ENCODE peak calls at places on chromosome 9, in nine cellular contexts. C is AG10803, H is B cell, B is neural progenitor cell, R is fibroblast of pulmonary artery, M is endodermal cell, W is osteocyte, I is IMR-90, O is NB4. J is an unnamed sample.
A peak's percentile ranks its signal among the peaks of the same experiment; 100 is the strongest.

GRCh38 chr9:109534151-109534550 is 36.0 kb upstream of the PTPN3 start:
- DNase-seq in C (no peak), O (no peak), H (no peak), B (no peak), M (no peak), I (no peak), R (no peak), W (no peak), J (no peak)

GRCh38 chr9:114060711-114061110 is 17.4 kb downstream of the AMBP start:
- DNase-seq in M (peak; percentile 43), R (no peak), I (no peak), O (no peak), B (no peak), H (no peak), W (no peak), C (no peak), J (no peak)

GRCh38 chr9:16704489-16705111 is 165.9 kb downstream of the BNC2 start:
- DNase-seq in I (peak; percentile 80), W (no peak), M (peak; percentile 73), C (peak; percentile 81), B (peak; percentile 43), R (no peak), O (no peak), H (no peak), J (no peak)

GRCh38 chr9:14383296-14383695 is 69.4 kb upstream of the NFIB start:
- DNase-seq in B (no peak), O (no peak), I (no peak), C (peak; percentile 15), H (no peak), R (peak; percentile 63), M (no peak), W (no peak), J (no peak)

GRCh38 chr9:128244443-128245226 is 31.2 kb downstream of the GOLGA2 start:
- DNase-seq in C (peak; percentile 94), W (peak; percentile 93), I (peak; percentile 86), H (no peak), O (peak; percentile 98), R (peak; percentile 89), B (peak; percentile 62), M (peak; percentile 79), J (no peak)

GRCh38 chr9:70073756-70074155 is 30.1 kb downstream of the MAMDC2 start:
- DNase-seq in R (no peak), I (no peak), C (no peak), H (no peak), W (no peak), M (no peak), O (no peak), B (no peak), J (no peak)

GRCh38 chr9:134566196-134566822 is 75.3 kb upstream of the COL5A1 start:
- DNase-seq in W (peak; percentile 60), C (no peak), R (no peak), H (no peak), O (no peak), M (peak; percentile 14), B (no peak), I (no peak), J (no peak)

GRCh38 chr9:86843182-86843581 is 104.1 kb downstream of the GAS1 start:
- DNase-seq in C (no peak), O (no peak), I (peak; percentile 19), W (no peak), R (peak; percentile 38), M (no peak), H (no peak), B (no peak), J (no peak)

GRCh38 chr9:119234636-119235035 is 134.6 kb downstream of the BRINP1 start:
- DNase-seq in R (no peak), H (no peak), I (no peak), W (no peak), O (no peak), B (no peak), M (no peak), C (no peak), J (no peak)

GRCh38 chr9:134626141-134626423 is 15.5 kb upstream of the COL5A1 start:
- DNase-seq in C (no peak), W (no peak), H (no peak), I (no peak), R (no peak), B (no peak), O (no peak), M (peak; percentile 43), J (no peak)

GRCh38 chr9:127163409-127163808 is 41.0 kb upstream of the ANGPTL2 start:
- DNase-seq in H (no peak), O (peak; percentile 91), I (peak; percentile 82), R (peak; percentile 88), M (peak; percentile 37), C (peak; percentile 80), W (peak; percentile 38), B (no peak), J (no peak)

GRCh38 chr9:134304712-134305111 is 21.5 kb upstream of the RXRA start:
- DNase-seq in M (no peak), R (no peak), B (no peak), H (no peak), I (no peak), O (no peak), W (no peak), C (no peak), J (no peak)

GRCh38 chr9:88322906-88323566 is 65.2 kb upstream of the SPIN1 start:
- DNase-seq in R (peak; percentile 44), W (no peak), I (peak; percentile 29), H (no peak), M (no peak), O (peak; percentile 93), B (no peak), C (peak; percentile 64), J (no peak)

GRCh38 chr9:125894566-125894965 is 147.4 kb downstream of the PBX3 start:
- DNase-seq in B (no peak), M (no peak), O (no peak), H (no peak), W (no peak), I (no peak), C (no peak), R (no peak), J (no peak)

GRCh38 chr9:128001411-128002298 is 20.9 kb upstream of the EEIG1 start:
- DNase-seq in O (no peak), M (peak; percentile 85), B (peak; percentile 43), R (peak; percentile 82), W (no peak), C (peak; percentile 90), H (no peak), I (peak; percentile 89), J (no peak)

GRCh38 chr9:35114921-35115341 is 731 bp downstream of the ATOSB start:
- DNase-seq in O (peak; percentile 100), H (no peak), C (peak; percentile 47), W (no peak), M (peak; percentile 71), I (no peak), B (peak; percentile 58), R (peak; percentile 29), J (no peak)

GRCh38 chr9:81717747-81718077 is 28.4 kb upstream of the TLE1 start:
- DNase-seq in M (no peak), W (no peak), R (no peak), I (no peak), H (no peak), O (no peak), C (no peak), B (no peak), J (no peak)

GRCh38 chr9:93143830-93144530 is 9.9 kb upstream of the NINJ1 start:
- DNase-seq in M (no peak), C (no peak), W (no peak), O (no peak), R (no peak), B (no peak), H (peak; percentile 66), I (no peak), J (no peak)

GRCh38 chr9:134671341-134672113 is 29.9 kb downstream of the COL5A1 start:
- DNase-seq in H (no peak), C (peak; percentile 43), M (no peak), O (no peak), R (no peak), W (no peak), I (no peak), B (no peak), J (no peak)

GRCh38 chr9:134930404-134930803 is 12.7 kb upstream of the FCN1 start:
- DNase-seq in H (peak; percentile 57), R (no peak), O (no peak), C (no peak), B (no peak), M (no peak), W (no peak), I (no peak), J (no peak)

GRCh38 chr9:136726631-136727191 is 14.3 kb downstream of the DIPK1B start:
- DNase-seq in R (no peak), B (peak; percentile 69), H (peak; percentile 79), I (peak; percentile 31), C (peak; percentile 25), O (peak; percentile 68), W (no peak), M (peak; percentile 70), J (no peak)
- TF ChIP-seq CTCF in R (peak; percentile 40), B (peak; percentile 57), H (peak; percentile 77), I (peak; percentile 36), C (peak; percentile 47), O (peak; percentile 30), W (peak; percentile 34), M (peak; percentile 77), J (peak; percentile 25)

DNA sequence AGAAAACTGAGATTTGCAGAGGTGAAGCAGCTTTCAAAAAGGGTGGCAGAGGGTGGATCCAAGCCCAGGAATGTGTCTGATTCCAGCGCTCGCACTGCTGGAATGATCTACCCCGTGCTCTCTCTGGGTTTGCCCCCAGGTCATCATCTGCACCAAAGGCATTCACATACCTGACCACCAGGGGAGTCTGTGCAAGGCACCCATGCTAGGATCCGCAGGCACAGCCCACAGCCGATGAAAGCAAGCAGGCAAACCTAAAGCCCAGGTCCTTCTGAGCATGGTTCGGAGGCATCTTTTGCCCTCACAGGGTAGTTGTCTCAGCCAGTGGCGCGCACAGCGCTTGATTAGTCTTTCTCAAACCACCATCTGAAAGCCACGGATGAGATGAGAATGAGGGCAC is 56.6 kb downstream of the TEK start:
- DNase-seq in I (no peak), O (no peak), M (peak; percentile 73), H (no peak), R (no peak), C (no peak), B (peak; percentile 9), W (no peak), J (no peak)
- TF ChIP-seq CTCF in I (no peak), O (peak; percentile 13), M (peak; percentile 73), H (no peak), R (no peak), C (no peak), B (peak; percentile 25), W (no peak), J (no peak)

DNA sequence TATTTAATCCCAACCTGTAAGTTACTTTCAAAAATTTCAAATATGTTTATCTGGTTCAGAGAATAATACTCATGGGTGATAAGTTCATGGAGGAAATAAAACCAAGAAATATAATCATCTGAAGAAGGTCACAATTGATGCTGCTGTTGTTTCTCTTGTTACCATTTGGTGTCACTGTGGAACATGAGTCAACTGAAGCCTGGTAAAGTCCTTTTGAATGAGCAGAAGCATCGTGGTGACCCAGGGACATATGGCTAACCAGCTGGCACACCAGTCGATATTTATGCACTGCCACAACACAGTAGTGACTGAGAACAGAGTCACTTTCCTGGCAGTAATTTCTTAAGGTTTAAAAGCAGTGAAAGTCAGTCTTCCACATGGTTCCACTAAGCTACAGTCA is 612.9 kb upstream of the TLE4 start:
- DNase-seq in B (no peak), W (no peak), R (no peak), C (no peak), M (no peak), I (no peak), H (no peak), O (peak; percentile 20), J (no peak)
- TF ChIP-seq CTCF in B (peak; percentile 45), W (no peak), R (peak; percentile 11), C (no peak), M (peak; percentile 75), I (no peak), H (no peak), O (peak; percentile 19), J (no peak)

GRCh38 chr9:7135735-7136134 is 378.0 kb downstream of the KDM4C start:
- DNase-seq in C (no peak), I (no peak), R (no peak), W (no peak), H (no peak), M (no peak), O (no peak), B (no peak), J (no peak)
- TF ChIP-seq CTCF in C (no peak), I (no peak), R (no peak), W (no peak), H (no peak), M (peak; percentile 51), O (no peak), B (no peak), J (no peak)